ENCODE peak calls at places on chromosomes 4 and X, in ten cellular contexts. One of them, this sample, is unnamed.

GRCh38 chr4:6768539-6768905 is 14.0 kb upstream of the KIAA0232 start:
- DNase-seq in NB4: peak; percentile 82
- DNase-seq in cardiac fibroblast: peak; percentile 50
- DNase-seq in amygdala: no peak
- DNase-seq in endodermal cell: no peak
- DNase-seq in mesothelial cell of epicardium: no peak
- DNase-seq in M059J: peak; percentile 60
- DNase-seq in GM04503: no peak
- DNase-seq in NCI-H1092: no peak
- DNase-seq in uterus: no peak
- DNase-seq in this sample: no peak

GRCh38 chr4:76458829-76459228 is 23.8 kb downstream of the SHROOM3 start:
- DNase-seq in NB4: no peak
- DNase-seq in M059J: peak; percentile 61
- DNase-seq in amygdala: no peak
- DNase-seq in GM04503: no peak
- DNase-seq in cardiac fibroblast: no peak
- DNase-seq in NCI-H1092: no peak
- DNase-seq in endodermal cell: peak; percentile 71
- DNase-seq in mesothelial cell of epicardium: no peak
- DNase-seq in uterus: no peak
- DNase-seq in this sample: no peak

GRCh38 chr4:132333723-132334045 is 815.4 kb upstream of the PCDH10 start:
- DNase-seq in endodermal cell: no peak
- DNase-seq in amygdala: no peak
- DNase-seq in mesothelial cell of epicardium: no peak
- DNase-seq in NB4: no peak
- DNase-seq in uterus: no peak
- DNase-seq in M059J: no peak
- DNase-seq in NCI-H1092: no peak
- DNase-seq in GM04503: no peak
- DNase-seq in cardiac fibroblast: peak; percentile 22
- DNase-seq in this sample: no peak

GRCh38 chr4:39814403-39815185 is 116.7 kb downstream of the UBE2K start:
- DNase-seq in endodermal cell: no peak
- DNase-seq in uterus: no peak
- DNase-seq in GM04503: no peak
- DNase-seq in mesothelial cell of epicardium: no peak
- DNase-seq in amygdala: no peak
- DNase-seq in M059J: peak; percentile 19
- DNase-seq in NB4: peak; percentile 20
- DNase-seq in NCI-H1092: no peak
- DNase-seq in cardiac fibroblast: peak; percentile 34
- DNase-seq in this sample: no peak

GRCh38 chr4:145531193-145531592 is 49.5 kb downstream of the SMAD1 start:
- DNase-seq in NB4: no peak
- DNase-seq in amygdala: peak; percentile 32
- DNase-seq in endodermal cell: no peak
- DNase-seq in GM04503: no peak
- DNase-seq in M059J: no peak
- DNase-seq in mesothelial cell of epicardium: no peak
- DNase-seq in cardiac fibroblast: no peak
- DNase-seq in uterus: no peak
- DNase-seq in NCI-H1092: no peak
- DNase-seq in this sample: no peak

GRCh38 chr4:16024009-16024408 is 59.8 kb downstream of the PROM1 start:
- DNase-seq in GM04503: no peak
- DNase-seq in M059J: no peak
- DNase-seq in NCI-H1092: no peak
- DNase-seq in cardiac fibroblast: peak; percentile 67
- DNase-seq in NB4: no peak
- DNase-seq in mesothelial cell of epicardium: no peak
- DNase-seq in uterus: no peak
- DNase-seq in amygdala: no peak
- DNase-seq in endodermal cell: no peak
- DNase-seq in this sample: no peak

GRCh38 chr4:18938343-18939109 is 917.0 kb upstream of the LCORL start:
- DNase-seq in cardiac fibroblast: no peak
- DNase-seq in GM04503: no peak
- DNase-seq in NB4: no peak
- DNase-seq in endodermal cell: no peak
- DNase-seq in NCI-H1092: no peak
- DNase-seq in mesothelial cell of epicardium: no peak
- DNase-seq in M059J: no peak
- DNase-seq in amygdala: no peak
- DNase-seq in uterus: no peak
- DNase-seq in this sample: no peak

GRCh38 chr4:183323295-183323694 is 1.1 kb upstream of the CLDN24 start:
- DNase-seq in uterus: no peak
- DNase-seq in cardiac fibroblast: no peak
- DNase-seq in NCI-H1092: no peak
- DNase-seq in NB4: no peak
- DNase-seq in GM04503: no peak
- DNase-seq in mesothelial cell of epicardium: no peak
- DNase-seq in amygdala: no peak
- DNase-seq in M059J: no peak
- DNase-seq in endodermal cell: no peak
- DNase-seq in this sample: no peak

GRCh38 chr4:3421470-3421869 is 20.3 kb upstream of the HGFAC start:
- DNase-seq in uterus: no peak
- DNase-seq in NCI-H1092: no peak
- DNase-seq in cardiac fibroblast: no peak
- DNase-seq in M059J: no peak
- DNase-seq in NB4: no peak
- DNase-seq in amygdala: no peak
- DNase-seq in endodermal cell: peak; percentile 71
- DNase-seq in mesothelial cell of epicardium: no peak
- DNase-seq in GM04503: no peak
- DNase-seq in this sample: no peak

GRCh38 chrX:45758319-45758718 is 557.6 kb upstream of the DIPK2B start:
- DNase-seq in endodermal cell: no peak
- DNase-seq in amygdala: no peak
- DNase-seq in uterus: no peak
- DNase-seq in GM04503: peak; percentile 81
- DNase-seq in NB4: peak; percentile 93
- DNase-seq in mesothelial cell of epicardium: no peak
- DNase-seq in NCI-H1092: no peak
- DNase-seq in M059J: peak; percentile 95
- DNase-seq in cardiac fibroblast: peak; percentile 93
- DNase-seq in this sample: no peak

GRCh38 chrX:119147486-119147885 is 19.9 kb upstream of the KIAA1210 start:
- DNase-seq in GM04503: no peak
- DNase-seq in uterus: no peak
- DNase-seq in M059J: no peak
- DNase-seq in cardiac fibroblast: no peak
- DNase-seq in mesothelial cell of epicardium: no peak
- DNase-seq in NB4: no peak
- DNase-seq in endodermal cell: no peak
- DNase-seq in amygdala: no peak
- DNase-seq in NCI-H1092: no peak
- DNase-seq in this sample: no peak

GRCh38 chr4:148065069-148065468 is 333.2 kb downstream of the ARHGAP10 start:
- DNase-seq in NB4: no peak
- DNase-seq in GM04503: peak; percentile 86
- DNase-seq in cardiac fibroblast: peak; percentile 49
- DNase-seq in endodermal cell: no peak
- DNase-seq in mesothelial cell of epicardium: no peak
- DNase-seq in M059J: no peak
- DNase-seq in amygdala: peak; percentile 51
- DNase-seq in NCI-H1092: no peak
- DNase-seq in uterus: no peak
- DNase-seq in this sample: no peak

GRCh38 chrX:104913348-104913747 is 307.1 kb downstream of the TEX13A start:
- DNase-seq in M059J: peak; percentile 1
- DNase-seq in endodermal cell: peak; percentile 36
- DNase-seq in NB4: peak; percentile 2
- DNase-seq in GM04503: no peak
- DNase-seq in mesothelial cell of epicardium: no peak
- DNase-seq in amygdala: no peak
- DNase-seq in uterus: no peak
- DNase-seq in NCI-H1092: no peak
- DNase-seq in cardiac fibroblast: peak; percentile 9
- DNase-seq in this sample: no peak

GRCh38 chr4:86831262-86832090 is 17.7 kb downstream of the SLC10A6 start:
- DNase-seq in amygdala: no peak
- DNase-seq in NCI-H1092: no peak
- DNase-seq in GM04503: peak; percentile 78
- DNase-seq in NB4: no peak
- DNase-seq in endodermal cell: no peak
- DNase-seq in mesothelial cell of epicardium: no peak
- DNase-seq in cardiac fibroblast: peak; percentile 93
- DNase-seq in uterus: peak; percentile 51
- DNase-seq in M059J: peak; percentile 96
- DNase-seq in this sample: no peak